ENCODE peak calls at places on chromosomes 5 and 9, in nine cellular contexts. O is GM12864, C is left lung, Z is osteocyte, I is epithelial cell of esophagus, V is neural progenitor cell, H is heart left ventricle, M is uterus, R is foreskin fibroblast. S is an unnamed sample.

GRCh38 chr5:147906326-147907095 is at the start of gene C5orf46:
- DNase-seq in O (no peak), V (no peak), I (peak; percentile 83), M (no peak), H (no peak), Z (no peak), C (no peak), R (no peak), S (no peak)

GRCh38 chr5:58108507-58108906 is 351.4 kb downstream of the PLK2 start:
- DNase-seq in Z (no peak), M (no peak), H (no peak), C (no peak), O (no peak), R (peak; percentile 9), I (no peak), V (no peak), S (no peak)

GRCh38 chr5:55063220-55063863 is 39.1 kb upstream of the GZMA start:
- DNase-seq in M (no peak), R (peak; percentile 64), V (no peak), H (no peak), O (no peak), I (peak; percentile 79), Z (no peak), C (no peak), S (no peak)

GRCh38 chr5:72377920-72378635 is 57.9 kb downstream of the PTCD2 start:
- DNase-seq in O (no peak), R (peak; percentile 66), Z (no peak), I (peak; percentile 50), H (peak; percentile 64), C (no peak), V (peak; percentile 32), M (no peak), S (no peak)

GRCh38 chr9:3398232-3398648 is 127.6 kb downstream of the RFX3 start:
- DNase-seq in V (no peak), O (no peak), M (no peak), I (no peak), H (no peak), Z (no peak), R (no peak), C (no peak), S (no peak)

GRCh38 chr9:71793386-71794105 is 25.2 kb upstream of the CEMIP2 start:
- DNase-seq in M (no peak), C (no peak), V (peak; percentile 82), O (no peak), H (no peak), I (peak; percentile 29), Z (no peak), R (peak; percentile 33), S (no peak)

GRCh38 chr9:89179920-89180667 is 1.5 kb upstream of the SHC3 start:
- DNase-seq in O (no peak), M (peak; percentile 89), R (peak; percentile 97), I (peak; percentile 95), C (peak; percentile 86), H (peak; percentile 91), V (peak; percentile 95), Z (peak; percentile 93), S (peak; percentile 51)

GRCh38 chr9:88193766-88194165 is 55.5 kb upstream of the SPATA31C2 start:
- DNase-seq in I (no peak), Z (no peak), O (no peak), M (no peak), R (no peak), C (no peak), V (no peak), H (no peak), S (no peak)

GRCh38 chr9:105118646-105119045 is 125.8 kb upstream of the SLC44A1 start:
- DNase-seq in Z (no peak), C (no peak), M (no peak), R (no peak), I (peak; percentile 63), V (no peak), O (no peak), H (no peak), S (no peak)

GRCh38 chr5:80711938-80712337 is 57.2 kb upstream of the DHFR start:
- DNase-seq in H (no peak), V (peak; percentile 74), I (peak; percentile 39), Z (no peak), R (peak; percentile 26), M (no peak), C (no peak), O (no peak), S (no peak)

GRCh38 chr5:131281133-131281867 is 17.4 kb downstream of the CDC42SE2 start:
- DNase-seq in M (no peak), Z (no peak), O (no peak), I (peak; percentile 56), H (no peak), R (no peak), C (no peak), V (no peak), S (peak; percentile 50)

GRCh38 chr5:73312146-73312871 is 136.3 kb downstream of the FOXD1 start:
- DNase-seq in O (no peak), M (no peak), Z (peak; percentile 69), H (no peak), C (no peak), I (no peak), V (peak; percentile 50), R (peak; percentile 80), S (no peak)

GRCh38 chr9:69996947-69997346 is 46.7 kb upstream of the MAMDC2 start:
- DNase-seq in V (no peak), Z (no peak), M (no peak), O (no peak), H (no peak), C (no peak), R (peak; percentile 85), I (no peak), S (no peak)

GRCh38 chr5:6727231-6727630 is 14.0 kb downstream of the TENT4A start:
- DNase-seq in V (no peak), Z (no peak), R (no peak), H (no peak), M (no peak), O (no peak), C (no peak), I (no peak), S (no peak)

GRCh38 chr5:6726006-6726405 is 12.8 kb downstream of the TENT4A start:
- DNase-seq in V (no peak), M (no peak), O (no peak), C (peak; percentile 37), I (no peak), Z (no peak), H (no peak), R (no peak), S (no peak)

GRCh38 chr5:6728795-6729183 is 15.6 kb downstream of the TENT4A start:
- DNase-seq in M (no peak), Z (no peak), C (no peak), H (no peak), V (no peak), O (no peak), I (no peak), R (no peak), S (no peak)

GRCh38 chr5:6729400-6730310 is 16.4 kb downstream of the TENT4A start:
- DNase-seq in Z (no peak), R (no peak), I (no peak), O (no peak), H (no peak), M (no peak), C (peak; percentile 80), V (no peak), S (no peak)

GRCh38 chr5:6728011-6728794 is 15.0 kb downstream of the TENT4A start:
- DNase-seq in Z (no peak), I (no peak), H (no peak), V (peak; percentile 27), R (no peak), O (peak; percentile 44), C (peak; percentile 37), M (no peak), S (peak; percentile 79)
- TF ChIP-seq CTCF in Z (no peak), I (no peak), H (no peak), V (no peak), R (no peak), O (no peak), C (no peak), M (no peak), S (no peak)

DNA sequence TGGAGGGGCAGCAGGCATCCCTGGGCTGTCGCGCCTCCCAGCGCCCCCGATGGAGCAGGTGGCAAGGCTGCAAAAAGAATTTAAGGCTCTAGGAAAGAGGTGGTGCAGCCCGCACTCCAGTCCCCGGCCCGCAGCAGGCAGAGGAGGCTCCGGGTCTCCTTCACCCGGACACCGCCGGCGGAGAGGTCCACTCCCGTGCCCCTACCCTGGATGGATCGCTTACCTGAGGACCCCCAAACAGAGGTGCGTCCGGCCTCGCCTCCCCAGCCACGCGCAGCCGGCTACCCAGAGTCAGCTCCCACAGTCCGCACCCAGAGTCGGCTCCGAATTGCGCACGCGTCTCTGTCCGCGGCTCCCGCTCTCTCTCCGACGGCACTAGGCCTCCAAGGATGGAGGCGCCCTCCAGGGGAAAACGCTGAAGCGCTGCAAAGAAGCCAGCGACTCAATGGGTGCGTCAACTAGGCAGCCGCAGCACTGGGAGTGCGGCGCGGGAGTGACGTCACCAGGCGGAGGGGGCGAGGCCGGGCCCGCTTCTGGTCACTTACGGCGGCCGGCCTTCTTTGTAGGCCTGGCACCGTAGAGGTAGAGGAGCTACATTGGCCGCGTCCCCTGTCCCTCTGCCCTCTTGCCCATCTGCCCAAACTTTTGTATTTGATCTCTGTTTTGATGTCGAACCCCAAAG is at the start of gene ELP1:
- DNase-seq in C (peak; percentile 98), I (peak; percentile 97), Z (peak; percentile 97), H (peak; percentile 96), V (peak; percentile 98), R (peak; percentile 98), M (peak; percentile 90), O (peak; percentile 78), S (peak; percentile 90)
- TF ChIP-seq CTCF in C (peak; percentile 14), I (peak; percentile 45), Z (peak; percentile 44), H (no peak), V (peak; percentile 40), R (peak; percentile 42), M (peak; percentile 26), O (peak; percentile 15), S (peak; percentile 47)

GRCh38 chr5:52673495-52673894 is 114.2 kb upstream of the ITGA1 start:
- DNase-seq in O (no peak), M (no peak), Z (no peak), H (no peak), I (no peak), R (no peak), C (no peak), V (no peak), S (no peak)
- TF ChIP-seq CTCF in O (no peak), M (no peak), Z (no peak), H (no peak), I (no peak), R (no peak), C (no peak), V (no peak), S (no peak)

DNA sequence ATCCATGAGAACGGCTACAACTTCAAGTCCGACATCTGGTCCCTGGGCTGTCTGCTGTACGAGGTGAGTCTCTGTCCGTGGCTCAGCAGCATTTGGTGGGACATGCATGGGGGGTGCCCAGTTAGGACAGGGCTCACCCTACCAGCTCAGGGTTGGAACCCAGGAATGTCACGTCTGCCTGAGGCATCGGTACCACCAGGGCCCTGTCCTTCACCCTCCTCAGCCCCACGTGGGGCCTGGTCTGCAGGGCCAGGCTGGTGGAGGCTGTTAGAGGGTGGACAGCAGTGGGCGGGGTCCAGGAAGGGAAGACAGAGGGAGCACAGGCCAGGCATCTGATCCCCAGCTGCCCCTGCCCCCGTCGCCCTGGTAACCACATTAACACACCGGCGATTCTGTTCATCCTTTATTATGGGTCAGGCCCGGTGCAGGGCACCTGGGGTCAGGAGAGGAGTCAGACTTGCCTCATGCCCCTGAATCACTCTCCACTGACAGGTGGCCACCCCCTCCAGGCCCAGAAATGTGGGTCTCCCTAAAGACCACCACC is 75.6 kb downstream of the PSMB7 start:
- DNase-seq in C (peak; percentile 47), H (no peak), I (no peak), V (peak; percentile 52), R (no peak), Z (no peak), M (no peak), O (no peak), S (no peak)
- TF ChIP-seq CTCF in C (no peak), H (no peak), I (no peak), V (no peak), R (no peak), Z (no peak), M (no peak), O (no peak), S (no peak)

S was measured in GM13977.